ENCODE peak calls at places on chromosome 6, in five cellular contexts. One of them, this sample, is unnamed.

GRCh38 chr6:39688494-39688893 is 36.7 kb downstream of the KIF6 start:
- DNase-seq in coronary artery: no peak
- DNase-seq in fibroblast of the aortic adventitia: peak
- DNase-seq in nephron progenitor cell: no peak
- DNase-seq in foreskin keratinocyte: peak
- DNase-seq in this sample: peak

GRCh38 chr6:131949909-131950766 is 1.0 kb downstream of the CCN2 start:
- DNase-seq in coronary artery: peak
- DNase-seq in fibroblast of the aortic adventitia: peak
- DNase-seq in nephron progenitor cell: peak
- DNase-seq in foreskin keratinocyte: no peak
- DNase-seq in this sample: peak

GRCh38 chr6:152360016-152360415 is 277.1 kb downstream of the SYNE1 start:
- DNase-seq in coronary artery: no peak
- DNase-seq in fibroblast of the aortic adventitia: no peak
- DNase-seq in nephron progenitor cell: no peak
- DNase-seq in foreskin keratinocyte: no peak
- DNase-seq in this sample: no peak

GRCh38 chr6:36679043-36679821 is 718 bp downstream of the CDKN1A start:
- DNase-seq in coronary artery: peak
- DNase-seq in fibroblast of the aortic adventitia: peak
- DNase-seq in nephron progenitor cell: peak
- DNase-seq in foreskin keratinocyte: no peak
- DNase-seq in this sample: peak

GRCh38 chr6:45741437-45742166 is 274.1 kb downstream of the CLIC5 start:
- DNase-seq in coronary artery: no peak
- DNase-seq in fibroblast of the aortic adventitia: peak
- DNase-seq in nephron progenitor cell: no peak
- DNase-seq in foreskin keratinocyte: no peak
- DNase-seq in this sample: no peak

GRCh38 chr6:22827760-22828159 is 258.4 kb downstream of the HDGFL1 start:
- DNase-seq in coronary artery: no peak
- DNase-seq in fibroblast of the aortic adventitia: peak
- DNase-seq in nephron progenitor cell: no peak
- DNase-seq in foreskin keratinocyte: no peak
- DNase-seq in this sample: no peak

GRCh38 chr6:137868721-137869631 is 1.9 kb downstream of the TNFAIP3 start:
- DNase-seq in coronary artery: no peak
- DNase-seq in fibroblast of the aortic adventitia: no peak
- DNase-seq in nephron progenitor cell: no peak
- DNase-seq in foreskin keratinocyte: no peak
- DNase-seq in this sample: peak

GRCh38 chr6:131258816-131259476 is 123.7 kb downstream of the AKAP7 start:
- DNase-seq in coronary artery: no peak
- DNase-seq in fibroblast of the aortic adventitia: no peak
- DNase-seq in nephron progenitor cell: peak
- DNase-seq in foreskin keratinocyte: no peak
- DNase-seq in this sample: no peak

GRCh38 chr6:137872071-137872470 is 5.0 kb downstream of the TNFAIP3 start:
- DNase-seq in coronary artery: no peak
- DNase-seq in fibroblast of the aortic adventitia: no peak
- DNase-seq in nephron progenitor cell: no peak
- DNase-seq in foreskin keratinocyte: no peak
- DNase-seq in this sample: no peak

GRCh38 chr6:44771647-44772415 is 384.3 kb downstream of the CDC5L start:
- DNase-seq in coronary artery: no peak
- DNase-seq in fibroblast of the aortic adventitia: no peak
- DNase-seq in nephron progenitor cell: no peak
- DNase-seq in foreskin keratinocyte: no peak
- DNase-seq in this sample: no peak

GRCh38 chr6:68059894-68060293 is 575.2 kb upstream of the ADGRB3 start:
- DNase-seq in coronary artery: no peak
- DNase-seq in fibroblast of the aortic adventitia: peak
- DNase-seq in nephron progenitor cell: no peak
- DNase-seq in foreskin keratinocyte: no peak
- DNase-seq in this sample: peak

GRCh38 chr6:163991326-163991725 is 576.8 kb downstream of the QKI start:
- DNase-seq in coronary artery: no peak
- DNase-seq in fibroblast of the aortic adventitia: no peak
- DNase-seq in nephron progenitor cell: no peak
- DNase-seq in foreskin keratinocyte: no peak
- DNase-seq in this sample: no peak

GRCh38 chr6:38033442-38033982 is 214.0 kb downstream of the ZFAND3 start:
- DNase-seq in coronary artery: no peak
- DNase-seq in fibroblast of the aortic adventitia: no peak
- DNase-seq in nephron progenitor cell: no peak
- DNase-seq in foreskin keratinocyte: no peak
- DNase-seq in this sample: no peak

GRCh38 chr6:159508966-159509365 is 184.1 kb downstream of the SOD2 start:
- DNase-seq in coronary artery: no peak
- DNase-seq in fibroblast of the aortic adventitia: no peak
- DNase-seq in nephron progenitor cell: no peak
- DNase-seq in foreskin keratinocyte: no peak
- DNase-seq in this sample: no peak

DNA sequence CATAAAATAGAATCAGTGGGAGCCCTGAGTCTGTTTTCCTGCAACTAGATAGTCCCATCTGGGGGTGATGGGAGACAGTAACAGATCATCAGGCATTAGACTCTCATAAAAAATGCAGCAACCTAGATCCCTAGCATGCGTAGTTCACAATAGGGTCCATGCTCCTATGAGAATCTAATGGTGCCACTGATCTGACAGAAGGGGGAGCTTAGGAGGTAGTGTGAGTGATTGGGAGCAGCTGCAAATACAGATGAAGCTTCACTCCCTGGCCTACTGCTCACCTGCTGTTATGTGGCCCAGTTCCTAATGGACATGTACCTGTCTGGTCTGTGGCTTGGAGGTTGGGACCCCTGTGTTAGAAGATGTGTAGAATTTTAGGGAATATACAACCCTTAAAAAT is 904.5 kb upstream of the EPHA7 start:
- DNase-seq in coronary artery: no peak
- DNase-seq in fibroblast of the aortic adventitia: no peak
- DNase-seq in nephron progenitor cell: no peak
- DNase-seq in foreskin keratinocyte: peak
- DNase-seq in this sample: no peak
- TF ChIP-seq CTCF in coronary artery: no peak
- TF ChIP-seq CTCF in fibroblast of the aortic adventitia: no peak
- TF ChIP-seq CTCF in nephron progenitor cell: no peak
- TF ChIP-seq CTCF in foreskin keratinocyte: peak
- TF ChIP-seq CTCF in this sample: no peak

GRCh38 chr6:42958125-42958524 is 2.4 kb upstream of the GNMT start:
- DNase-seq in coronary artery: no peak
- DNase-seq in fibroblast of the aortic adventitia: no peak
- DNase-seq in nephron progenitor cell: no peak
- DNase-seq in foreskin keratinocyte: no peak
- DNase-seq in this sample: no peak
- TF ChIP-seq CTCF in coronary artery: no peak
- TF ChIP-seq CTCF in fibroblast of the aortic adventitia: no peak
- TF ChIP-seq CTCF in nephron progenitor cell: no peak
- TF ChIP-seq CTCF in foreskin keratinocyte: peak
- TF ChIP-seq CTCF in this sample: no peak

GRCh38 chr6:157669747-157670216 is 153.3 kb upstream of the SNX9 start:
- DNase-seq in coronary artery: peak
- DNase-seq in fibroblast of the aortic adventitia: peak
- DNase-seq in nephron progenitor cell: peak
- DNase-seq in foreskin keratinocyte: no peak
- DNase-seq in this sample: peak
- TF ChIP-seq CTCF in coronary artery: peak
- TF ChIP-seq CTCF in fibroblast of the aortic adventitia: peak
- TF ChIP-seq CTCF in nephron progenitor cell: no peak
- TF ChIP-seq CTCF in foreskin keratinocyte: peak
- TF ChIP-seq CTCF in this sample: peak

DNA sequence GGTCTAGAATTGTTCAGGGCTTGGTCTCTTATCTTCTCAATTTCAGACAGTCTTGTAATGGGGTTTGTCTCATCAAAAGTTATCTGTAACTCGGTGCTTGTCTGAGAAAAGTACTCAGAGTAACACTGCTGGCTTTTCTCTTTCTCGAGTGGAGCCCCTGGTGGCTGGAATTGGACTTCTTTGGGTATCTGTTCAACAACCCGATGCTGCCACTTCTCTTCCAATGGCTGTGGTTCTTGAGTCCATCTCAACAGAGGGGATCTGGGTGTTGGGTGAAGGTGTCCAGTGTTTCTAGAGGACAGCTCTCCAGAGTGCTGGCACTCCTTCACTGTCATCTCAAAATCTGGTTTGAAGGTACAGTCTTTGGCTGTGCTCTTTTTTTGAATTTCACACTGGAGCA is 24.6 kb downstream of the DST start:
- DNase-seq in coronary artery: no peak
- DNase-seq in fibroblast of the aortic adventitia: no peak
- DNase-seq in nephron progenitor cell: no peak
- DNase-seq in foreskin keratinocyte: no peak
- DNase-seq in this sample: no peak
- TF ChIP-seq CTCF in coronary artery: no peak
- TF ChIP-seq CTCF in fibroblast of the aortic adventitia: peak
- TF ChIP-seq CTCF in nephron progenitor cell: no peak
- TF ChIP-seq CTCF in foreskin keratinocyte: peak
- TF ChIP-seq CTCF in this sample: peak

GRCh38 chr6:12884983-12885382 is 168.4 kb downstream of the PHACTR1 start:
- DNase-seq in coronary artery: no peak
- DNase-seq in fibroblast of the aortic adventitia: no peak
- DNase-seq in nephron progenitor cell: no peak
- DNase-seq in foreskin keratinocyte: no peak
- DNase-seq in this sample: no peak
- TF ChIP-seq CTCF in coronary artery: no peak
- TF ChIP-seq CTCF in fibroblast of the aortic adventitia: no peak
- TF ChIP-seq CTCF in nephron progenitor cell: no peak
- TF ChIP-seq CTCF in foreskin keratinocyte: no peak
- TF ChIP-seq CTCF in this sample: no peak

GRCh38 chr6:63272397-63272796 is 47.4 kb downstream of the LGSN start:
- DNase-seq in coronary artery: no peak
- DNase-seq in fibroblast of the aortic adventitia: peak
- DNase-seq in nephron progenitor cell: no peak
- DNase-seq in foreskin keratinocyte: no peak
- DNase-seq in this sample: peak
- TF ChIP-seq CTCF in coronary artery: no peak
- TF ChIP-seq CTCF in fibroblast of the aortic adventitia: no peak
- TF ChIP-seq CTCF in nephron progenitor cell: peak
- TF ChIP-seq CTCF in foreskin keratinocyte: peak
- TF ChIP-seq CTCF in this sample: peak

DNA sequence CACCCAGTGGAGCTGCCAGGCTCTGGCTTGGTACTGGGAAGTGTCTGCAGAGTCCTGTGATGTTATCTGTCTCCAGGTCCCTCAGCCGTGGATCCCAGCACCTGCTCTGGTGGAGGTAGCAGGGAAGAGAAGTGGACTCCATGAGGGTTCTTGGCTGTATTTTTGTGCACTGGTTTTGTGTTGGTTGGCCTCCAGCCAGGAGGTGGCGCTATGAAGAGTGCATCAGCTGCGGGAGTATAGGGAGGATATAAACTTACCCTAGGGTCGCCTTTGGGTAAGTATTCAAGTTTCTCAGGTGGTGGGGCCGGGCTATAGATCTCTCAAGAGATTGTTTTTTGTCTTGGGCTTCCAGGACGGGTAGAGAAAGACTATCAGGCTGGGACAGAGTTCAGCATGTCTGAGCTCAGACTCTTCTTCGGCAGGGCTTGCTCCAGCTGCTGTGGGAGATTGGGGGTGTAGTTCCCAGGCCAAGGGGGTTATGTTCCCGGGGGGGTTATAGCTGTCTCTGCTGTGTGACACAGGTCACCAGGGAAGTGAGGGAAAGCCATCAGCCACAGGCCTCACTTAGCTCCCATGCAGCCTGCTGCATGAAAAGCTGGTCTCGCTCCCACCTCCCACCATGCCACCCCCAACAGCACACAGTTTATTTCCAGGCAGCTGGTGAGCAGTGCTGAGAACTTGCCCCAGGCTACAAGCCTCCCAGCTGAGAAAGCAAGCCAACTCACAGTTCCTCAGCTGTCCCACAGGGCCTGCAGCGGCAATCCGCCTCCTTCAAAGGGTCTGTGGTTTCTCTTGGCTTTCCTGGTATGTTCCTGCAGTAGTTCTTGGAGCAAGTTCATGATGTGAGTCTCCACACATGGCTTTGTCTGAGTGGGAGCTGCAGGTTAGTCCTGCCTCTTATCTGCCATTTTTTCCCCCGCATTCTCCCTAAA is 115.7 kb downstream of the AIG1 start:
- DNase-seq in coronary artery: no peak
- DNase-seq in fibroblast of the aortic adventitia: peak
- DNase-seq in nephron progenitor cell: no peak
- DNase-seq in foreskin keratinocyte: peak
- DNase-seq in this sample: peak
- TF ChIP-seq CTCF in coronary artery: no peak
- TF ChIP-seq CTCF in fibroblast of the aortic adventitia: peak
- TF ChIP-seq CTCF in nephron progenitor cell: no peak
- TF ChIP-seq CTCF in foreskin keratinocyte: peak
- TF ChIP-seq CTCF in this sample: no peak